ENCODE peak calls at places on chromosomes 3 and 15, in nine cellular contexts. J is H54; W is T47D; U is stimulated activated CD8-positive, alpha-beta memory T cell treated with anti-CD3 and anti-CD28 coated beads, Interleukin-7, amount 100 ng/mL, for 1 hour; B is activated T-cell treated with anti-CD3 and anti-CD28 coated beads, Interleukin-2, amount 50 U/mL, for 72 hours; X is body of pancreas; R is upper lobe of right lung; L is suprapubic skin; D is brain microvascular endothelial cell. V is an unnamed sample.

GRCh38 chr3:132008841-132009638 is 25.8 kb downstream of the CPNE4 start:
- DNase-seq in U (no peak), B (no peak), L (no peak), X (no peak), D (no peak), R (no peak), J (no peak), W (no peak), V (no peak)

GRCh38 chr15:84822774-84823579 is 5.8 kb downstream of the ALPK3 start:
- DNase-seq in L (peak; percentile 50), J (no peak), R (peak; percentile 36), D (no peak), U (no peak), B (no peak), X (no peak), W (no peak), V (no peak)

GRCh38 chr3:56361731-56362130 is 106.5 kb downstream of the ERC2 start:
- DNase-seq in J (no peak), W (no peak), D (no peak), X (no peak), B (no peak), U (no peak), R (no peak), L (no peak), V (no peak)

GRCh38 chr15:45448066-45448510 is 69.7 kb upstream of the GATM start:
- DNase-seq in L (no peak), D (no peak), R (peak; percentile 77), W (no peak), X (peak; percentile 60), U (no peak), J (no peak), B (no peak), V (no peak)

GRCh38 chr3:134232146-134232545 is 18.5 kb downstream of the RYK start:
- DNase-seq in J (no peak), L (no peak), B (no peak), D (no peak), U (no peak), W (no peak), R (no peak), X (no peak), V (no peak)

GRCh38 chr3:47092090-47092489 is 71.8 kb downstream of the SETD2 start:
- DNase-seq in U (no peak), L (no peak), R (no peak), B (no peak), D (no peak), W (no peak), X (no peak), J (no peak), V (no peak)

GRCh38 chr3:1468145-1468544 is 375.3 kb downstream of the CNTN6 start:
- DNase-seq in X (no peak), D (no peak), B (no peak), J (no peak), L (no peak), R (no peak), W (no peak), U (no peak), V (no peak)

GRCh38 chr3:110804856-110805255 is 266.8 kb upstream of the NECTIN3 start:
- DNase-seq in U (no peak), X (no peak), W (no peak), D (no peak), B (no peak), L (no peak), R (no peak), J (no peak), V (peak; percentile 50)

GRCh38 chr15:69718916-69719315 is 266.3 kb downstream of the RPLP1 start:
- DNase-seq in R (peak; percentile 66), B (peak; percentile 37), U (no peak), J (no peak), L (no peak), D (no peak), W (no peak), X (peak; percentile 70), V (peak; percentile 10)

GRCh38 chr15:64426845-64427465 is 33.4 kb upstream of the ZNF609 start:
- DNase-seq in L (no peak), W (no peak), X (peak; percentile 13), R (no peak), U (no peak), B (no peak), D (no peak), J (no peak), V (peak; percentile 13)

GRCh38 chr15:99087405-99087943 is 17.4 kb upstream of the SYNM start:
- DNase-seq in R (no peak), X (no peak), L (no peak), D (no peak), W (no peak), B (no peak), J (no peak), U (no peak), V (no peak)

GRCh38 chr15:23869391-23869790 is 182.3 kb upstream of the NDN start:
- DNase-seq in J (no peak), W (peak; percentile 19), X (peak; percentile 69), L (no peak), D (no peak), R (peak; percentile 74), B (no peak), U (no peak), V (no peak)

GRCh38 chr3:102745881-102746280 is 311.1 kb downstream of the ZPLD1 start:
- DNase-seq in D (no peak), J (no peak), W (no peak), X (no peak), L (no peak), U (no peak), R (no peak), B (no peak), V (peak; percentile 2)

GRCh38 chr3:3683261-3683660 is 116.0 kb upstream of the LRRN1 start:
- DNase-seq in J (peak; percentile 23), W (no peak), D (no peak), L (no peak), B (no peak), U (no peak), X (no peak), R (no peak), V (no peak)

GRCh38 chr3:100260081-100260684 is 609 bp upstream of the TBC1D23 start:
- DNase-seq in L (peak; percentile 77), D (no peak), U (no peak), J (no peak), R (peak; percentile 71), X (peak; percentile 14), W (no peak), B (no peak), V (peak; percentile 6)

GRCh38 chr15:75902129-75902557 is 1.5 kb upstream of the FBXO22 start:
- DNase-seq in U (no peak), R (no peak), X (peak; percentile 27), W (no peak), D (no peak), B (no peak), J (no peak), L (no peak), V (no peak)

GRCh38 chr3:188319569-188319968 is 165.6 kb downstream of the LPP start:
- DNase-seq in B (no peak), L (no peak), W (peak; percentile 39), U (no peak), X (no peak), J (no peak), D (no peak), R (no peak), V (no peak)

GRCh38 chr3:11509175-11510000 is 134.3 kb downstream of the VGLL4 start:
- DNase-seq in B (no peak), U (no peak), X (peak; percentile 88), D (peak; percentile 89), L (no peak), J (peak; percentile 56), W (peak; percentile 63), R (peak; percentile 73), V (peak; percentile 55)

GRCh38 chr3:100761211-100761921 is 52.1 kb downstream of the TFG start:
- DNase-seq in W (peak; percentile 8), B (peak; percentile 11), D (no peak), R (no peak), L (no peak), X (no peak), U (no peak), J (no peak), V (peak; percentile 36)

GRCh38 chr3:122392868-122393844 is 9.2 kb downstream of the FAM162A start:
- DNase-seq in U (no peak), W (peak; percentile 34), R (no peak), J (no peak), B (peak; percentile 22), X (peak; percentile 39), D (no peak), L (no peak), V (peak; percentile 39)

GRCh38 chr15:76197703-76198455 is 113.4 kb downstream of the ETFA start:
- DNase-seq in D (no peak), R (peak; percentile 54), B (no peak), U (no peak), L (peak; percentile 55), W (no peak), X (no peak), J (peak; percentile 71), V (peak; percentile 27)

GRCh38 chr15:41775651-41776050 is 1.4 kb downstream of the MAPKBP1 start:
- DNase-seq in J (no peak), R (no peak), B (no peak), D (no peak), L (no peak), X (no peak), W (no peak), U (no peak), V (peak; percentile 25)

GRCh38 chr3:31050296-31050695 is 155.8 kb upstream of the GADL1 start:
- DNase-seq in B (peak; percentile 4), J (no peak), W (no peak), D (no peak), L (no peak), R (no peak), U (no peak), X (no peak), V (no peak)

GRCh38 chr3:159229161-159229560 is 427.3 kb downstream of the MFSD1 start:
- DNase-seq in U (no peak), X (no peak), D (no peak), B (no peak), W (no peak), J (no peak), L (no peak), R (no peak), V (no peak)

GRCh38 chr15:36883705-36884355 is 216.5 kb downstream of the MEIS2 start:
- DNase-seq in J (peak; percentile 67), D (peak; percentile 79), L (peak; percentile 93), U (peak; percentile 35), B (peak; percentile 79), X (peak; percentile 88), R (peak; percentile 89), W (peak; percentile 83), V (peak; percentile 84)

GRCh38 chr3:57582470-57583168 is 14.5 kb downstream of the ARF4 start:
- DNase-seq in W (no peak), X (peak; percentile 21), R (no peak), U (no peak), J (no peak), D (no peak), B (no peak), L (no peak), V (no peak)

GRCh38 chr15:45224596-45225217 is 27.3 kb upstream of the SLC28A2 start:
- DNase-seq in U (no peak), R (no peak), X (no peak), D (no peak), W (no peak), L (no peak), J (no peak), B (no peak), V (peak; percentile 85)

GRCh38 chr3:43691120-43692002 is 623 bp downstream of the ABHD5 start:
- DNase-seq in J (peak; percentile 46), R (peak; percentile 94), L (peak; percentile 86), U (peak; percentile 0), W (peak; percentile 75), X (peak; percentile 90), D (peak; percentile 25), B (peak; percentile 67), V (peak; percentile 71)

GRCh38 chr15:41340189-41340695 is 7.6 kb downstream of the NUSAP1 start:
- DNase-seq in L (no peak), R (no peak), J (no peak), U (no peak), X (no peak), B (no peak), W (no peak), D (no peak), V (peak; percentile 93)

GRCh38 chr3:123159926-123160635 is 41.7 kb upstream of the SEC22A start:
- DNase-seq in R (no peak), J (peak; percentile 11), D (peak; percentile 24), U (no peak), W (no peak), L (no peak), B (no peak), X (no peak), V (no peak)

GRCh38 chr3:38590521-38590920 is 59.0 kb downstream of the SCN5A start:
- DNase-seq in D (no peak), B (no peak), W (no peak), X (no peak), R (no peak), L (peak; percentile 11), J (no peak), U (no peak), V (no peak)

V was measured in small intestine.